ENCODE peak calls at places on chromosomes 7 and 10, in nine cellular contexts. One of them, this sample, is unnamed.
A peak's percentile ranks its signal among the peaks of the same experiment; 100 is the strongest.

GRCh38 chr10:119253433-119254174 is 46.2 kb downstream of the GRK5 start:
- DNase-seq in NCI-H1105 treated with DMSO at 0.1 percent for 48 hours: no peak
- DNase-seq in HEK293T: peak; percentile 26
- DNase-seq in fibroblast of mammary gland: peak; percentile 95
- DNase-seq in T-helper 17 cell: no peak
- DNase-seq in T-cell: no peak
- DNase-seq in Karpas-422: no peak
- DNase-seq in myocyte: peak; percentile 92
- DNase-seq in activated B cell treated with CpG ODN at 0.5 μM for 24 hours: no peak
- DNase-seq in this sample: peak; percentile 51

GRCh38 chr7:149147072-149147729 is at the start of gene ZNF398:
- DNase-seq in T-helper 17 cell: peak; percentile 81
- DNase-seq in fibroblast of mammary gland: peak; percentile 70
- DNase-seq in HEK293T: peak; percentile 97
- DNase-seq in NCI-H1105 treated with DMSO at 0.1 percent for 48 hours: peak; percentile 81
- DNase-seq in Karpas-422: peak; percentile 95
- DNase-seq in T-cell: peak; percentile 83
- DNase-seq in myocyte: peak; percentile 89
- DNase-seq in activated B cell treated with CpG ODN at 0.5 μM for 24 hours: peak; percentile 87
- DNase-seq in this sample: peak; percentile 74

GRCh38 chr10:91247360-91248111 is 27.1 kb downstream of the PCGF5 start:
- DNase-seq in myocyte: no peak
- DNase-seq in HEK293T: no peak
- DNase-seq in Karpas-422: no peak
- DNase-seq in NCI-H1105 treated with DMSO at 0.1 percent for 48 hours: no peak
- DNase-seq in fibroblast of mammary gland: peak; percentile 37
- DNase-seq in T-helper 17 cell: no peak
- DNase-seq in activated B cell treated with CpG ODN at 0.5 μM for 24 hours: no peak
- DNase-seq in T-cell: no peak
- DNase-seq in this sample: peak; percentile 9

GRCh38 chr7:39582536-39582935 is 16.3 kb downstream of the YAE1 start:
- DNase-seq in NCI-H1105 treated with DMSO at 0.1 percent for 48 hours: no peak
- DNase-seq in myocyte: no peak
- DNase-seq in Karpas-422: no peak
- DNase-seq in T-cell: no peak
- DNase-seq in fibroblast of mammary gland: no peak
- DNase-seq in activated B cell treated with CpG ODN at 0.5 μM for 24 hours: no peak
- DNase-seq in HEK293T: no peak
- DNase-seq in T-helper 17 cell: no peak
- DNase-seq in this sample: no peak

GRCh38 chr10:79385804-79386531 is 38.7 kb downstream of the PPIF start:
- DNase-seq in HEK293T: no peak
- DNase-seq in activated B cell treated with CpG ODN at 0.5 μM for 24 hours: peak; percentile 12
- DNase-seq in fibroblast of mammary gland: no peak
- DNase-seq in NCI-H1105 treated with DMSO at 0.1 percent for 48 hours: no peak
- DNase-seq in T-helper 17 cell: no peak
- DNase-seq in myocyte: no peak
- DNase-seq in T-cell: no peak
- DNase-seq in Karpas-422: no peak
- DNase-seq in this sample: peak; percentile 47

GRCh38 chr7:18900801-18901200 is 216.6 kb downstream of the TWIST1 start:
- DNase-seq in T-helper 17 cell: no peak
- DNase-seq in HEK293T: no peak
- DNase-seq in fibroblast of mammary gland: peak; percentile 67
- DNase-seq in NCI-H1105 treated with DMSO at 0.1 percent for 48 hours: no peak
- DNase-seq in activated B cell treated with CpG ODN at 0.5 μM for 24 hours: no peak
- DNase-seq in myocyte: peak; percentile 34
- DNase-seq in Karpas-422: no peak
- DNase-seq in T-cell: no peak
- DNase-seq in this sample: no peak

GRCh38 chr10:127552446-127552845 is 3.3 kb downstream of the NPS start:
- DNase-seq in Karpas-422: no peak
- DNase-seq in T-helper 17 cell: no peak
- DNase-seq in NCI-H1105 treated with DMSO at 0.1 percent for 48 hours: no peak
- DNase-seq in myocyte: no peak
- DNase-seq in T-cell: no peak
- DNase-seq in HEK293T: no peak
- DNase-seq in fibroblast of mammary gland: peak; percentile 2
- DNase-seq in activated B cell treated with CpG ODN at 0.5 μM for 24 hours: no peak
- DNase-seq in this sample: no peak

GRCh38 chr10:80684217-80684616 is 146.5 kb downstream of the SH2D4B start:
- DNase-seq in T-cell: no peak
- DNase-seq in activated B cell treated with CpG ODN at 0.5 μM for 24 hours: no peak
- DNase-seq in Karpas-422: peak; percentile 81
- DNase-seq in T-helper 17 cell: no peak
- DNase-seq in fibroblast of mammary gland: peak; percentile 6
- DNase-seq in myocyte: no peak
- DNase-seq in HEK293T: peak; percentile 32
- DNase-seq in NCI-H1105 treated with DMSO at 0.1 percent for 48 hours: no peak
- DNase-seq in this sample: no peak

GRCh38 chr10:95447733-95448132 is 113.4 kb downstream of the SORBS1 start:
- DNase-seq in fibroblast of mammary gland: peak; percentile 18
- DNase-seq in myocyte: no peak
- DNase-seq in NCI-H1105 treated with DMSO at 0.1 percent for 48 hours: no peak
- DNase-seq in T-helper 17 cell: no peak
- DNase-seq in T-cell: no peak
- DNase-seq in HEK293T: no peak
- DNase-seq in activated B cell treated with CpG ODN at 0.5 μM for 24 hours: no peak
- DNase-seq in Karpas-422: no peak
- DNase-seq in this sample: no peak

GRCh38 chr10:13686331-13686752 is 99.6 kb downstream of the PRPF18 start:
- DNase-seq in T-helper 17 cell: no peak
- DNase-seq in T-cell: no peak
- DNase-seq in Karpas-422: no peak
- DNase-seq in activated B cell treated with CpG ODN at 0.5 μM for 24 hours: no peak
- DNase-seq in NCI-H1105 treated with DMSO at 0.1 percent for 48 hours: no peak
- DNase-seq in HEK293T: no peak
- DNase-seq in fibroblast of mammary gland: no peak
- DNase-seq in myocyte: peak; percentile 89
- DNase-seq in this sample: no peak

GRCh38 chr7:137874390-137874789 is 27.6 kb upstream of the DGKI start:
- DNase-seq in HEK293T: no peak
- DNase-seq in T-cell: no peak
- DNase-seq in Karpas-422: no peak
- DNase-seq in NCI-H1105 treated with DMSO at 0.1 percent for 48 hours: no peak
- DNase-seq in T-helper 17 cell: no peak
- DNase-seq in activated B cell treated with CpG ODN at 0.5 μM for 24 hours: no peak
- DNase-seq in myocyte: peak; percentile 88
- DNase-seq in fibroblast of mammary gland: peak; percentile 99
- DNase-seq in this sample: no peak

GRCh38 chr7:29765392-29765979 is 40.8 kb upstream of the WIPF3 start:
- DNase-seq in fibroblast of mammary gland: no peak
- DNase-seq in HEK293T: no peak
- DNase-seq in T-helper 17 cell: no peak
- DNase-seq in myocyte: peak; percentile 88
- DNase-seq in T-cell: no peak
- DNase-seq in Karpas-422: no peak
- DNase-seq in NCI-H1105 treated with DMSO at 0.1 percent for 48 hours: no peak
- DNase-seq in activated B cell treated with CpG ODN at 0.5 μM for 24 hours: no peak
- DNase-seq in this sample: no peak

GRCh38 chr10:86218160-86218559 is 148.4 kb downstream of the GRID1 start:
- DNase-seq in Karpas-422: no peak
- DNase-seq in T-helper 17 cell: no peak
- DNase-seq in fibroblast of mammary gland: no peak
- DNase-seq in HEK293T: no peak
- DNase-seq in myocyte: no peak
- DNase-seq in NCI-H1105 treated with DMSO at 0.1 percent for 48 hours: no peak
- DNase-seq in activated B cell treated with CpG ODN at 0.5 μM for 24 hours: no peak
- DNase-seq in T-cell: no peak
- DNase-seq in this sample: no peak

GRCh38 chr7:131488361-131488760 is 68.1 kb downstream of the PODXL start:
- DNase-seq in activated B cell treated with CpG ODN at 0.5 μM for 24 hours: no peak
- DNase-seq in T-helper 17 cell: no peak
- DNase-seq in fibroblast of mammary gland: no peak
- DNase-seq in NCI-H1105 treated with DMSO at 0.1 percent for 48 hours: no peak
- DNase-seq in HEK293T: no peak
- DNase-seq in Karpas-422: peak; percentile 60
- DNase-seq in T-cell: no peak
- DNase-seq in myocyte: no peak
- DNase-seq in this sample: no peak

GRCh38 chr10:69974551-69975155 is 78.0 kb upstream of the MACROH2A2 start:
- DNase-seq in myocyte: no peak
- DNase-seq in NCI-H1105 treated with DMSO at 0.1 percent for 48 hours: no peak
- DNase-seq in T-helper 17 cell: no peak
- DNase-seq in HEK293T: no peak
- DNase-seq in Karpas-422: no peak
- DNase-seq in fibroblast of mammary gland: peak; percentile 90
- DNase-seq in activated B cell treated with CpG ODN at 0.5 μM for 24 hours: no peak
- DNase-seq in T-cell: no peak
- DNase-seq in this sample: peak; percentile 76

GRCh38 chr10:3568983-3569382 is 216.0 kb downstream of the KLF6 start:
- DNase-seq in fibroblast of mammary gland: no peak
- DNase-seq in T-helper 17 cell: no peak
- DNase-seq in HEK293T: no peak
- DNase-seq in Karpas-422: no peak
- DNase-seq in T-cell: no peak
- DNase-seq in myocyte: no peak
- DNase-seq in NCI-H1105 treated with DMSO at 0.1 percent for 48 hours: peak; percentile 43
- DNase-seq in activated B cell treated with CpG ODN at 0.5 μM for 24 hours: no peak
- DNase-seq in this sample: no peak

GRCh38 chr7:32088336-32088975 is 18.2 kb upstream of the PDE1C start:
- DNase-seq in HEK293T: no peak
- DNase-seq in NCI-H1105 treated with DMSO at 0.1 percent for 48 hours: peak; percentile 14
- DNase-seq in fibroblast of mammary gland: no peak
- DNase-seq in T-helper 17 cell: no peak
- DNase-seq in myocyte: no peak
- DNase-seq in T-cell: no peak
- DNase-seq in activated B cell treated with CpG ODN at 0.5 μM for 24 hours: no peak
- DNase-seq in Karpas-422: no peak
- DNase-seq in this sample: no peak

GRCh38 chr10:67606572-67606971 is 89.4 kb downstream of the CTNNA3 start:
- DNase-seq in fibroblast of mammary gland: peak; percentile 74
- DNase-seq in NCI-H1105 treated with DMSO at 0.1 percent for 48 hours: no peak
- DNase-seq in myocyte: peak; percentile 27
- DNase-seq in T-cell: no peak
- DNase-seq in Karpas-422: no peak
- DNase-seq in HEK293T: no peak
- DNase-seq in activated B cell treated with CpG ODN at 0.5 μM for 24 hours: no peak
- DNase-seq in T-helper 17 cell: no peak
- DNase-seq in this sample: no peak

GRCh38 chr10:76911184-76911583 is 726.4 kb downstream of the KCNMA1 start:
- DNase-seq in activated B cell treated with CpG ODN at 0.5 μM for 24 hours: no peak
- DNase-seq in HEK293T: no peak
- DNase-seq in myocyte: no peak
- DNase-seq in T-cell: no peak
- DNase-seq in NCI-H1105 treated with DMSO at 0.1 percent for 48 hours: no peak
- DNase-seq in fibroblast of mammary gland: no peak
- DNase-seq in Karpas-422: no peak
- DNase-seq in T-helper 17 cell: no peak
- DNase-seq in this sample: no peak

GRCh38 chr7:93574646-93575554 is at the start of gene CALCR:
- DNase-seq in HEK293T: peak; percentile 36
- DNase-seq in myocyte: no peak
- DNase-seq in T-helper 17 cell: no peak
- DNase-seq in Karpas-422: no peak
- DNase-seq in fibroblast of mammary gland: no peak
- DNase-seq in T-cell: no peak
- DNase-seq in NCI-H1105 treated with DMSO at 0.1 percent for 48 hours: peak; percentile 17
- DNase-seq in activated B cell treated with CpG ODN at 0.5 μM for 24 hours: no peak
- DNase-seq in this sample: peak; percentile 52

GRCh38 chr7:44067064-44067951 is 1.9 kb upstream of the PGAM2 start:
- DNase-seq in T-cell: no peak
- DNase-seq in HEK293T: no peak
- DNase-seq in myocyte: no peak
- DNase-seq in NCI-H1105 treated with DMSO at 0.1 percent for 48 hours: no peak
- DNase-seq in fibroblast of mammary gland: no peak
- DNase-seq in T-helper 17 cell: no peak
- DNase-seq in activated B cell treated with CpG ODN at 0.5 μM for 24 hours: no peak
- DNase-seq in Karpas-422: peak; percentile 63
- DNase-seq in this sample: no peak

GRCh38 chr7:113996405-113996804 is 77.6 kb upstream of the PPP1R3A start:
- DNase-seq in T-cell: no peak
- DNase-seq in T-helper 17 cell: no peak
- DNase-seq in Karpas-422: no peak
- DNase-seq in activated B cell treated with CpG ODN at 0.5 μM for 24 hours: no peak
- DNase-seq in HEK293T: no peak
- DNase-seq in myocyte: no peak
- DNase-seq in fibroblast of mammary gland: peak; percentile 1
- DNase-seq in NCI-H1105 treated with DMSO at 0.1 percent for 48 hours: no peak
- DNase-seq in this sample: no peak

GRCh38 chr10:130354976-130355795 is 219.0 kb downstream of the GLRX3 start:
- DNase-seq in T-helper 17 cell: no peak
- DNase-seq in HEK293T: no peak
- DNase-seq in fibroblast of mammary gland: no peak
- DNase-seq in NCI-H1105 treated with DMSO at 0.1 percent for 48 hours: no peak
- DNase-seq in activated B cell treated with CpG ODN at 0.5 μM for 24 hours: no peak
- DNase-seq in T-cell: no peak
- DNase-seq in Karpas-422: no peak
- DNase-seq in myocyte: no peak
- DNase-seq in this sample: no peak

GRCh38 chr10:80104066-80104926 is 25.8 kb downstream of the TMEM254 start:
- DNase-seq in activated B cell treated with CpG ODN at 0.5 μM for 24 hours: no peak
- DNase-seq in T-helper 17 cell: no peak
- DNase-seq in T-cell: no peak
- DNase-seq in fibroblast of mammary gland: peak; percentile 83
- DNase-seq in Karpas-422: no peak
- DNase-seq in myocyte: peak; percentile 10
- DNase-seq in NCI-H1105 treated with DMSO at 0.1 percent for 48 hours: no peak
- DNase-seq in HEK293T: no peak
- DNase-seq in this sample: no peak

GRCh38 chr7:40604601-40605438 is 470.0 kb downstream of the SUGCT start:
- DNase-seq in fibroblast of mammary gland: peak; percentile 47
- DNase-seq in HEK293T: peak; percentile 50
- DNase-seq in myocyte: no peak
- DNase-seq in NCI-H1105 treated with DMSO at 0.1 percent for 48 hours: peak; percentile 9
- DNase-seq in T-helper 17 cell: no peak
- DNase-seq in activated B cell treated with CpG ODN at 0.5 μM for 24 hours: no peak
- DNase-seq in T-cell: no peak
- DNase-seq in Karpas-422: peak; percentile 80
- DNase-seq in this sample: peak; percentile 60

GRCh38 chr10:125824736-125825135 is 1.4 kb downstream of the BCCIP start:
- DNase-seq in HEK293T: no peak
- DNase-seq in fibroblast of mammary gland: peak; percentile 63
- DNase-seq in Karpas-422: no peak
- DNase-seq in T-helper 17 cell: no peak
- DNase-seq in activated B cell treated with CpG ODN at 0.5 μM for 24 hours: no peak
- DNase-seq in myocyte: no peak
- DNase-seq in NCI-H1105 treated with DMSO at 0.1 percent for 48 hours: no peak
- DNase-seq in T-cell: no peak
- DNase-seq in this sample: no peak

GRCh38 chr10:123808873-123809272 is 82.7 kb downstream of the CPXM2 start:
- DNase-seq in activated B cell treated with CpG ODN at 0.5 μM for 24 hours: no peak
- DNase-seq in myocyte: peak; percentile 2
- DNase-seq in T-cell: no peak
- DNase-seq in Karpas-422: no peak
- DNase-seq in HEK293T: no peak
- DNase-seq in fibroblast of mammary gland: peak; percentile 90
- DNase-seq in T-helper 17 cell: no peak
- DNase-seq in NCI-H1105 treated with DMSO at 0.1 percent for 48 hours: no peak
- DNase-seq in this sample: no peak

GRCh38 chr7:111998326-111998725 is 207.9 kb downstream of the DOCK4 start:
- DNase-seq in T-cell: no peak
- DNase-seq in myocyte: no peak
- DNase-seq in NCI-H1105 treated with DMSO at 0.1 percent for 48 hours: no peak
- DNase-seq in Karpas-422: no peak
- DNase-seq in fibroblast of mammary gland: no peak
- DNase-seq in T-helper 17 cell: no peak
- DNase-seq in activated B cell treated with CpG ODN at 0.5 μM for 24 hours: no peak
- DNase-seq in HEK293T: no peak
- DNase-seq in this sample: no peak

GRCh38 chr7:119175916-119176627 is 951.6 kb downstream of the ANKRD7 start:
- DNase-seq in HEK293T: peak; percentile 44
- DNase-seq in T-cell: no peak
- DNase-seq in T-helper 17 cell: no peak
- DNase-seq in fibroblast of mammary gland: peak; percentile 74
- DNase-seq in myocyte: peak; percentile 43
- DNase-seq in activated B cell treated with CpG ODN at 0.5 μM for 24 hours: no peak
- DNase-seq in NCI-H1105 treated with DMSO at 0.1 percent for 48 hours: peak; percentile 70
- DNase-seq in Karpas-422: peak; percentile 87
- DNase-seq in this sample: peak; percentile 76

GRCh38 chr7:47225387-47226170 is 356.3 kb downstream of the TNS3 start:
- DNase-seq in fibroblast of mammary gland: peak; percentile 34
- DNase-seq in Karpas-422: no peak
- DNase-seq in myocyte: no peak
- DNase-seq in T-helper 17 cell: no peak
- DNase-seq in NCI-H1105 treated with DMSO at 0.1 percent for 48 hours: no peak
- DNase-seq in T-cell: no peak
- DNase-seq in activated B cell treated with CpG ODN at 0.5 μM for 24 hours: no peak
- DNase-seq in HEK293T: no peak
- DNase-seq in this sample: no peak

GRCh38 chr10:113403900-113404299 is 149.0 kb upstream of the HABP2 start:
- DNase-seq in HEK293T: no peak
- DNase-seq in myocyte: no peak
- DNase-seq in T-cell: no peak
- DNase-seq in NCI-H1105 treated with DMSO at 0.1 percent for 48 hours: no peak
- DNase-seq in Karpas-422: no peak
- DNase-seq in T-helper 17 cell: no peak
- DNase-seq in activated B cell treated with CpG ODN at 0.5 μM for 24 hours: no peak
- DNase-seq in fibroblast of mammary gland: no peak
- DNase-seq in this sample: peak; percentile 10

This sample was measured in WERI-Rb-1.